ENCODE peak calls at places on chromosome 20, in four cellular contexts. L is heart left ventricle, D is AG10803, S is PC-9. U is an unnamed sample.
A peak's percentile ranks its signal among the peaks of the same experiment; 100 is the strongest.

GRCh38 chr20:50762045-50762422 is 30.7 kb downstream of the PARD6B start:
- DNase-seq in L (no peak), D (no peak), S (no peak), U (peak; percentile 17)

GRCh38 chr20:46173652-46174468 is 55.7 kb downstream of the CD40 start:
- DNase-seq in L (no peak), D (no peak), S (no peak), U (no peak)

GRCh38 chr20:8223096-8223870 is 91.2 kb downstream of the PLCB1 start:
- DNase-seq in L (no peak), D (peak; percentile 94), S (no peak), U (peak; percentile 87)

GRCh38 chr20:10332656-10333421 is 101.2 kb downstream of the MKKS start:
- DNase-seq in L (no peak), D (no peak), S (no peak), U (peak; percentile 28)

GRCh38 chr20:34066476-34067090 is 45.5 kb downstream of the EIF2S2 start:
- DNase-seq in L (no peak), D (peak; percentile 57), S (no peak), U (peak; percentile 63)

GRCh38 chr20:20992274-20992673 is 113.9 kb downstream of the LINC00237 start:
- DNase-seq in L (no peak), D (no peak), S (no peak), U (no peak)

GRCh38 chr20:4471221-4471620 is 250.5 kb upstream of the PRND start:
- DNase-seq in L (no peak), D (peak; percentile 94), S (no peak), U (no peak)

GRCh38 chr20:34824861-34825529 is 456 bp downstream of the NCOA6 start:
- DNase-seq in L (peak; percentile 66), D (peak; percentile 49), S (peak; percentile 62), U (peak; percentile 29)

GRCh38 chr20:21280496-21281016 is 22.6 kb upstream of the XRN2 start:
- DNase-seq in L (no peak), D (no peak), S (no peak), U (no peak)

GRCh38 chr20:9628166-9628565 is 113.8 kb downstream of the LAMP5 start:
- DNase-seq in L (no peak), D (no peak), S (no peak), U (peak; percentile 11)

GRCh38 chr20:23655551-23656211 is 17.9 kb upstream of the CST3 start:
- DNase-seq in L (peak; percentile 67), D (peak; percentile 18), S (no peak), U (no peak)

GRCh38 chr20:13276945-13277582 is 56.0 kb downstream of the ISM1 start:
- DNase-seq in L (no peak), D (no peak), S (no peak), U (no peak)

GRCh38 chr20:44326391-44327159 is 10.3 kb upstream of the R3HDML start:
- DNase-seq in L (no peak), D (no peak), S (no peak), U (no peak)

GRCh38 chr20:571754-572331 is 28.3 kb upstream of the CSNK2A1 start:
- DNase-seq in L (peak; percentile 85), D (peak; percentile 15), S (peak; percentile 58), U (peak; percentile 62)

GRCh38 chr20:10590950-10591349 is 82.8 kb downstream of the JAG1 start:
- DNase-seq in L (no peak), D (no peak), S (no peak), U (no peak)

GRCh38 chr20:51022227-51022802 is 592 bp downstream of the KCNG1 start:
- DNase-seq in L (no peak), D (no peak), S (no peak), U (no peak)

GRCh38 chr20:37816003-37816402 is 86.9 kb upstream of the VSTM2L start:
- DNase-seq in L (no peak), D (no peak), S (no peak), U (no peak)

GRCh38 chr20:57342829-57343228 is 8.2 kb upstream of the RAE1 start:
- DNase-seq in L (no peak), D (peak; percentile 15), S (no peak), U (peak; percentile 20)

GRCh38 chr20:20184149-20184548 is 131.8 kb downstream of the CFAP61 start:
- DNase-seq in L (no peak), D (peak; percentile 0), S (no peak), U (peak; percentile 17)

GRCh38 chr20:4782373-4782772 is 60.7 kb downstream of the PRND start:
- DNase-seq in L (no peak), D (no peak), S (no peak), U (no peak)

GRCh38 chr20:43963872-43964791 is 49.5 kb downstream of the TOX2 start:
- DNase-seq in L (peak; percentile 58), D (peak; percentile 83), S (no peak), U (peak; percentile 89)

GRCh38 chr20:51451484-51451883 is 91.0 kb downstream of the NFATC2 start:
- DNase-seq in L (no peak), D (no peak), S (no peak), U (no peak)

GRCh38 chr20:730005-730404 is 38.3 kb downstream of the SLC52A3 start:
- DNase-seq in L (no peak), D (no peak), S (no peak), U (no peak)

GRCh38 chr20:13487202-13487601 is 151.5 kb downstream of the TASP1 start:
- DNase-seq in L (no peak), D (no peak), S (no peak), U (no peak)

GRCh38 chr20:44692932-44693476 is 22.2 kb upstream of the CCN5 start:
- DNase-seq in L (peak; percentile 86), D (peak; percentile 97), S (peak; percentile 93), U (peak; percentile 97)

GRCh38 chr20:9460518-9460917 is 53.9 kb upstream of the LAMP5 start:
- DNase-seq in L (no peak), D (peak; percentile 68), S (peak; percentile 23), U (peak; percentile 44)

GRCh38 chr20:52305843-52306242 is 114.3 kb upstream of the ZFP64 start:
- DNase-seq in L (no peak), D (no peak), S (no peak), U (no peak)

GRCh38 chr20:57065646-57066045 is 200.8 kb downstream of the BMP7 start:
- DNase-seq in L (no peak), D (peak; percentile 55), S (no peak), U (no peak)

GRCh38 chr20:4677846-4678245 is 43.9 kb upstream of the PRND start:
- DNase-seq in L (no peak), D (no peak), S (no peak), U (no peak)

GRCh38 chr20:36109251-36109947 is 45.1 kb upstream of the EPB41L1 start:
- DNase-seq in L (no peak), D (peak; percentile 39), S (no peak), U (no peak)

GRCh38 chr20:1302578-1303541 is 26.1 kb downstream of the SDCBP2 start:
- DNase-seq in L (peak; percentile 4), D (no peak), S (no peak), U (peak; percentile 9)

GRCh38 chr20:23774081-23774480 is 23.3 kb upstream of the CST1 start:
- DNase-seq in L (no peak), D (no peak), S (no peak), U (no peak)

GRCh38 chr20:49748525-49748838 is 34.8 kb upstream of the B4GALT5 start:
- DNase-seq in L (no peak), D (no peak), S (no peak), U (no peak)
- TF ChIP-seq CTCF in L (no peak), D (no peak), S (no peak), U (no peak)

GRCh38 chr20:48809672-48810071 is 18.1 kb downstream of the PREX1 start:
- DNase-seq in L (no peak), D (no peak), S (no peak), U (no peak)
- H3K4me3 ChIP-seq in L (no peak overlapping the region), D (no peak overlapping the region), S (no peak overlapping the region), U (no peak overlapping the region)

DNA sequence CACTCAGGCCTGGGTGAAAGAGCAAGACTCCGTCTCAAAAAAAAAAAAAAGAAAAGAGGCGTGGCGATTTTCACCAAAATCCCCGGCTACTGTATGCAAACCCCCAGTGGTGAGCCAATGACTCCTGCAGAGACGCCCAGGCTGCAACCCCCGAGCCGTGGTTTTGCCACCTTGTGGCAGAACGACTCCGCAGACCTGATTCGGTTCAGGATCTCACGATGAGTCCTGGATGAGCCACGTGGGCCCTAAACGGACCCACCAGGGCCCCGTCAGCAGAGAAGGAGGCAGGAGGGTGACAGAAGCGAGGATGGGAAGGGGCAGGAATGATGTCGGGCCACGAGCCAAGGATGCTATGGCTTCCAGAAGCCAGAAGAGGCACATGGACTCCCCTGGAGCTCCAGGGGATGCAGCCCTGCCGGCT is 42.5 kb downstream of the SLC2A4RG start:
- DNase-seq in L (no peak), D (no peak), S (no peak), U (no peak)
- TF ChIP-seq CTCF in L (no peak), D (no peak), S (no peak), U (no peak)

GRCh38 chr20:54153041-54153327 is 20.8 kb downstream of the CYP24A1 start:
- DNase-seq in L (no peak), D (no peak), S (no peak), U (no peak)
- H3K4me3 ChIP-seq in L (no peak overlapping the region), D (no peak overlapping the region), S (no peak overlapping the region), U (no peak overlapping the region)

DNA sequence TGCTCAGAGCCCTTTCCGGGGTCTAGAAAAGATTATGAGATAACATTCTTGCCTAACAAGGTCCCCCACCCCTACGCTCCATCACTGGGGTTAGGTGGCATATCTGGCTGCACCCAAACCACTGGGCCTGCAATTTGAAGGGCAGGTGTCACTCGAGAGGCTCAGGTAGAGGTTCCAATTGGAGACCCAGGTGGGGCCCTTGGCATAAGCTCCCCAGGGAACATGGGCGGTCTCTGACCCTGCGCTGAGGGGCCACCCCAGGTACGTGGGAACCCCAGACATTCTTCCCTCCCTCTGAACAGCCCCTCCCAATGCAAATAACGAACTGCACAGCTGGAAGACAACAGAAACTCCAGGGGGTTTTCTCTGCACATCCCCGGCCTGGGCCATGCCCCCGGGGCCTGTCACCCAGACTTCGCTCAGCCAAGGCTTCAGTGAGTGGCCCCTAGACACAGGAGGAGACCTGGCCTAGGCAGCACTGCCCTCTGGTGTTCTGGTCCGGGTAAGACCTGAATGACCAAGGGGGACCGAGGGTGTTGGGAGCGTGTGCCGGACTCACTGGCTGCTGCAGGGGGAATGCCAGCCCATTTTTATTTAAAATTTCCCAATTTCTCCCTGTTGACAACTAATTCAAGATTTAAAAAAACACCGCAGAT is 47.5 kb downstream of the DSTN start:
- DNase-seq in L (no peak), D (peak; percentile 21), S (peak; percentile 55), U (peak; percentile 50)
- TF ChIP-seq CTCF in L (peak; percentile 72), D (peak; percentile 58), S (peak; percentile 82), U (peak; percentile 58)

GRCh38 chr20:62832212-62832922 is 15.5 kb downstream of the COL9A3 start:
- DNase-seq in L (peak; percentile 38), D (no peak), S (no peak), U (no peak)
- H3K4me3 ChIP-seq in L (no peak overlapping the region), D (no peak overlapping the region), S (no peak overlapping the region), U (no peak overlapping the region)

DNA sequence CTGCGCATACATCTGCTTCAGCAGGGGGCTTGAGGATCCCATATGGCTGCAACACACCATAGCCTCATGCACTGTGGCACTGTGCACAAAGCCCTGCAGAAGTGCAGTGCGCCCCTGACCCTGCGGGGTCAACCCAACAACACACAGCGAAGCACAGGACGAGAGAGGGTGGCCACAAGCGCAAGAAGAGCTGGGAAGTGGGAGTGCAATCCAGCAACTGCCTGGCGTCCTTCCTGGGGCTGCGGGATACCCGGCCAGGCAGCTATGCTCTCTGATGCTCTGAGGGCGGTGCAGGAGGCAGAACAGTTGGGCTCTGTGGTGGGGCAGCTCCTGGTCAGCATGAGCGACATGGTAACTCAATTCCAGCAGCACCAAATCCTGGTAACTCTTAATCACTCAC is 5.6 kb upstream of the ACSS1 start:
- DNase-seq in L (no peak), D (no peak), S (no peak), U (no peak)
- TF ChIP-seq CTCF in L (no peak), D (no peak), S (no peak), U (no peak)

U was measured in cardiac fibroblast.